ENCODE peak calls at places on chromosomes 13 and 19, in four cellular contexts. M is myocyte, I is Caco-2, X is thoracic aorta. W is an unnamed sample.

GRCh38 chr19:1252818-1253513 is 4.6 kb downstream of the MIDN start:
- DNase-seq in X (peak), M (peak), I (no peak), W (peak)

GRCh38 chr13:84812078-84812477 is 929.8 kb upstream of the SLITRK1 start:
- DNase-seq in I (no peak), X (no peak), M (no peak), W (no peak)

GRCh38 chr13:95099541-95099940 is 201.7 kb downstream of the ABCC4 start:
- DNase-seq in I (no peak), X (no peak), M (no peak), W (peak)

GRCh38 chr13:112741185-112741755 is 51.4 kb downstream of the ATP11A start:
- DNase-seq in X (no peak), I (no peak), M (no peak), W (no peak)

GRCh38 chr19:41928754-41929535 is 696 bp upstream of the ERFL start:
- DNase-seq in I (no peak), M (no peak), X (no peak), W (no peak)

GRCh38 chr19:14517840-14518505 is at the start of gene DNAJB1:
- DNase-seq in X (no peak), I (peak), M (peak), W (peak)

GRCh38 chr13:41428155-41428554 is 29.2 kb upstream of the RGCC start:
- DNase-seq in M (no peak), I (no peak), X (no peak), W (no peak)

GRCh38 chr13:104592127-104592526 is 1525.9 kb upstream of the SLC10A2 start:
- DNase-seq in X (no peak), I (no peak), M (peak), W (no peak)

GRCh38 chr19:12867120-12868099 is 13.8 kb downstream of the DNASE2 start:
- DNase-seq in M (peak), X (no peak), I (peak), W (no peak)

GRCh38 chr13:50574731-50575130 is 268.8 kb downstream of the DLEU7 start:
- DNase-seq in X (no peak), M (peak), I (no peak), W (no peak)

GRCh38 chr19:8323781-8324185 is 2.5 kb downstream of the RPS28 start:
- DNase-seq in I (no peak), M (no peak), X (no peak), W (no peak)

GRCh38 chr19:2424686-2425621 is 2.4 kb downstream of the TIMM13 start:
- DNase-seq in I (no peak), X (no peak), M (peak), W (no peak)

GRCh38 chr13:74290324-74290773 is 156.1 kb upstream of the KLF12 start:
- DNase-seq in I (peak), X (no peak), M (peak), W (peak)

GRCh38 chr13:79548886-79549285 is 67.9 kb downstream of the NDFIP2 start:
- DNase-seq in I (no peak), X (no peak), M (peak), W (no peak)

GRCh38 chr13:99312493-99312883 is 5.3 kb upstream of the GPR183 start:
- DNase-seq in M (peak), I (no peak), X (no peak), W (no peak)

GRCh38 chr13:76696370-76696769 is 189.8 kb downstream of the KCTD12 start:
- DNase-seq in X (no peak), I (peak), M (peak), W (peak)

GRCh38 chr13:92657565-92657964 is 569.0 kb upstream of the GPC6 start:
- DNase-seq in I (peak), X (no peak), M (no peak), W (no peak)

GRCh38 chr13:108322206-108322824 is 52.8 kb downstream of the TNFSF13B start:
- DNase-seq in X (no peak), I (peak), M (peak), W (peak)

GRCh38 chr19:5014941-5015340 is 46.0 kb downstream of the KDM4B start:
- DNase-seq in M (no peak), X (no peak), I (no peak), W (no peak)

GRCh38 chr13:44117351-44117750 is 237.6 kb downstream of the LACC1 start:
- DNase-seq in X (no peak), M (peak), I (no peak), W (no peak)

GRCh38 chr13:48231948-48232347 is 1.1 kb upstream of the ITM2B start:
- DNase-seq in M (no peak), I (no peak), X (no peak), W (no peak)

GRCh38 chr13:80054806-80055205 is 286.1 kb downstream of the SPRY2 start:
- DNase-seq in I (no peak), M (no peak), X (no peak), W (no peak)

GRCh38 chr13:101623469-101624209 is 171.2 kb downstream of the ITGBL1 start:
- DNase-seq in X (no peak), M (no peak), I (no peak), W (peak)

GRCh38 chr13:42847891-42848663 is 66.7 kb downstream of the FAM216B start:
- DNase-seq in I (no peak), M (peak), X (no peak), W (no peak)

GRCh38 chr13:113668491-113668971 is 1.5 kb downstream of the GRK1 start:
- DNase-seq in X (no peak), I (no peak), M (no peak), W (no peak)

GRCh38 chr19:35254341-35255297 is 5.8 kb downstream of the LSR start:
- DNase-seq in X (no peak), M (no peak), I (no peak), W (no peak)

GRCh38 chr13:65330287-65330686 is 1899.8 kb downstream of the PCDH9 start:
- DNase-seq in X (no peak), I (no peak), M (no peak), W (no peak)

GRCh38 chr19:30123611-30124010 is 181.6 kb downstream of the URI1 start:
- DNase-seq in I (no peak), X (no peak), M (no peak), W (no peak)

GRCh38 chr13:39875583-39875982 is 220.1 kb downstream of the COG6 start:
- DNase-seq in M (no peak), X (no peak), I (no peak), W (no peak)

GRCh38 chr13:46324976-46325375 is 62.1 kb downstream of the RUBCNL start:
- DNase-seq in X (no peak), I (no peak), M (no peak), W (no peak)